ENCODE peak calls at places on chromosomes 16 and 17, in eight cellular contexts. One of them, this sample, is unnamed. For H3K36me3, the result is how much of the 10 kb centered on the place peaks cover.

GRCh38 chr17:7932483-7932891 is 481 bp downstream of the CNTROB start:
- DNase-seq in fibroblast of lung: peak
- DNase-seq in PC-3: peak
- DNase-seq in GM12878: no peak
- DNase-seq in astrocyte: peak
- DNase-seq in mesendoderm: peak
- DNase-seq in HepG2: peak
- DNase-seq in DND-41: no peak
- DNase-seq in this sample: peak

GRCh38 chr17:51059781-51060180 is 60.9 kb downstream of the SPAG9 start:
- DNase-seq in fibroblast of lung: peak
- DNase-seq in PC-3: peak
- DNase-seq in GM12878: no peak
- DNase-seq in astrocyte: peak
- DNase-seq in mesendoderm: no peak
- DNase-seq in HepG2: peak
- DNase-seq in DND-41: no peak
- DNase-seq in this sample: no peak

GRCh38 chr17:56891751-56892150 is 22.1 kb downstream of the TRIM25 start:
- DNase-seq in fibroblast of lung: no peak
- DNase-seq in PC-3: no peak
- DNase-seq in GM12878: no peak
- DNase-seq in astrocyte: no peak
- DNase-seq in mesendoderm: peak
- DNase-seq in HepG2: no peak
- DNase-seq in DND-41: no peak
- DNase-seq in this sample: peak

GRCh38 chr17:41793749-41794602 is 7.5 kb upstream of the JUP start:
- DNase-seq in fibroblast of lung: no peak
- DNase-seq in PC-3: no peak
- DNase-seq in GM12878: no peak
- DNase-seq in astrocyte: no peak
- DNase-seq in mesendoderm: peak
- DNase-seq in HepG2: peak
- DNase-seq in DND-41: no peak
- DNase-seq in this sample: no peak

GRCh38 chr17:82091264-82092066 is 6.6 kb downstream of the FASN start:
- DNase-seq in fibroblast of lung: no peak
- DNase-seq in PC-3: no peak
- DNase-seq in GM12878: no peak
- DNase-seq in astrocyte: no peak
- DNase-seq in mesendoderm: no peak
- DNase-seq in HepG2: no peak
- DNase-seq in DND-41: no peak
- DNase-seq in this sample: no peak

GRCh38 chr16:3879258-3879886 is 1.1 kb downstream of the CREBBP start:
- DNase-seq in fibroblast of lung: no peak
- DNase-seq in PC-3: peak
- DNase-seq in GM12878: no peak
- DNase-seq in astrocyte: no peak
- DNase-seq in mesendoderm: no peak
- DNase-seq in HepG2: no peak
- DNase-seq in DND-41: no peak
- DNase-seq in this sample: peak

GRCh38 chr17:75596320-75597087 is 8.9 kb downstream of the MYO15B start:
- DNase-seq in fibroblast of lung: no peak
- DNase-seq in PC-3: no peak
- DNase-seq in GM12878: no peak
- DNase-seq in astrocyte: no peak
- DNase-seq in mesendoderm: no peak
- DNase-seq in HepG2: no peak
- DNase-seq in DND-41: no peak
- DNase-seq in this sample: no peak

GRCh38 chr17:80017226-80018010 is 18.3 kb downstream of the TBC1D16 start:
- DNase-seq in fibroblast of lung: no peak
- DNase-seq in PC-3: no peak
- DNase-seq in GM12878: no peak
- DNase-seq in astrocyte: no peak
- DNase-seq in mesendoderm: no peak
- DNase-seq in HepG2: no peak
- DNase-seq in DND-41: no peak
- DNase-seq in this sample: no peak

GRCh38 chr17:72333570-72333969 is 212.8 kb downstream of the SOX9 start:
- DNase-seq in fibroblast of lung: no peak
- DNase-seq in PC-3: no peak
- DNase-seq in GM12878: no peak
- DNase-seq in astrocyte: no peak
- DNase-seq in mesendoderm: no peak
- DNase-seq in HepG2: no peak
- DNase-seq in DND-41: no peak
- DNase-seq in this sample: no peak

GRCh38 chr16:466651-467050 is 41.2 kb downstream of the RAB11FIP3 start:
- DNase-seq in fibroblast of lung: no peak
- DNase-seq in PC-3: no peak
- DNase-seq in GM12878: no peak
- DNase-seq in astrocyte: no peak
- DNase-seq in mesendoderm: no peak
- DNase-seq in HepG2: no peak
- DNase-seq in DND-41: no peak
- DNase-seq in this sample: no peak

GRCh38 chr17:38357488-38358123 is 6.0 kb downstream of the SOCS7 start:
- DNase-seq in fibroblast of lung: no peak
- DNase-seq in PC-3: no peak
- DNase-seq in GM12878: no peak
- DNase-seq in astrocyte: no peak
- DNase-seq in mesendoderm: no peak
- DNase-seq in HepG2: no peak
- DNase-seq in DND-41: no peak
- DNase-seq in this sample: no peak

GRCh38 chr16:31181102-31181830 is 1.3 kb downstream of the FUS start:
- DNase-seq in fibroblast of lung: peak
- DNase-seq in PC-3: peak
- DNase-seq in GM12878: no peak
- DNase-seq in astrocyte: no peak
- DNase-seq in mesendoderm: peak
- DNase-seq in HepG2: no peak
- DNase-seq in DND-41: peak
- DNase-seq in this sample: peak

GRCh38 chr16:31052131-31052530 is 18.8 kb downstream of the STX4 start:
- DNase-seq in fibroblast of lung: peak
- DNase-seq in PC-3: peak
- DNase-seq in GM12878: no peak
- DNase-seq in astrocyte: peak
- DNase-seq in mesendoderm: no peak
- DNase-seq in HepG2: peak
- DNase-seq in DND-41: no peak
- DNase-seq in this sample: no peak

GRCh38 chr17:40103742-40104095 is 3.3 kb upstream of the NR1D1 start:
- DNase-seq in fibroblast of lung: no peak
- DNase-seq in PC-3: no peak
- DNase-seq in GM12878: no peak
- DNase-seq in astrocyte: no peak
- DNase-seq in mesendoderm: no peak
- DNase-seq in HepG2: no peak
- DNase-seq in DND-41: no peak
- DNase-seq in this sample: no peak

GRCh38 chr16:69727916-69728270 is 1.5 kb upstream of the NQO1 start:
- DNase-seq in fibroblast of lung: no peak
- DNase-seq in PC-3: peak
- DNase-seq in GM12878: no peak
- DNase-seq in astrocyte: no peak
- DNase-seq in mesendoderm: no peak
- DNase-seq in HepG2: no peak
- DNase-seq in DND-41: no peak
- DNase-seq in this sample: no peak

GRCh38 chr16:68529931-68530667 is 9.0 kb upstream of the ZFP90 start:
- DNase-seq in fibroblast of lung: peak
- DNase-seq in PC-3: peak
- DNase-seq in GM12878: peak
- DNase-seq in astrocyte: peak
- DNase-seq in mesendoderm: peak
- DNase-seq in HepG2: peak
- DNase-seq in DND-41: peak
- DNase-seq in this sample: no peak

GRCh38 chr17:36641877-36642845 is 40.8 kb downstream of the MRM1 start:
- DNase-seq in fibroblast of lung: no peak
- DNase-seq in PC-3: no peak
- DNase-seq in GM12878: no peak
- DNase-seq in astrocyte: no peak
- DNase-seq in mesendoderm: no peak
- DNase-seq in HepG2: no peak
- DNase-seq in DND-41: no peak
- DNase-seq in this sample: no peak

GRCh38 chr16:80570106-80570478 is 29.3 kb downstream of the DYNLRB2 start:
- DNase-seq in fibroblast of lung: peak
- DNase-seq in PC-3: peak
- DNase-seq in GM12878: no peak
- DNase-seq in astrocyte: peak
- DNase-seq in mesendoderm: no peak
- DNase-seq in HepG2: no peak
- DNase-seq in DND-41: no peak
- DNase-seq in this sample: no peak

GRCh38 chr16:14576532-14576931 is 53.5 kb downstream of the PARN start:
- DNase-seq in fibroblast of lung: no peak
- DNase-seq in PC-3: no peak
- DNase-seq in GM12878: no peak
- DNase-seq in astrocyte: no peak
- DNase-seq in mesendoderm: no peak
- DNase-seq in HepG2: no peak
- DNase-seq in DND-41: no peak
- DNase-seq in this sample: no peak

GRCh38 chr16:25143898-25144297 is 32.4 kb downstream of the LCMT1 start:
- DNase-seq in fibroblast of lung: no peak
- DNase-seq in PC-3: no peak
- DNase-seq in GM12878: no peak
- DNase-seq in astrocyte: no peak
- DNase-seq in mesendoderm: peak
- DNase-seq in HepG2: no peak
- DNase-seq in DND-41: no peak
- DNase-seq in this sample: no peak
- H3K36me3 ChIP-seq in fibroblast of lung: under half
- H3K36me3 ChIP-seq in PC-3: under half
- H3K36me3 ChIP-seq in GM12878: under half
- H3K36me3 ChIP-seq in astrocyte: under half
- H3K36me3 ChIP-seq in mesendoderm: under half
- H3K36me3 ChIP-seq in HepG2: under half
- H3K36me3 ChIP-seq in DND-41: under half
- H3K36me3 ChIP-seq in this sample: under half

GRCh38 chr17:69552986-69553667 is 138.6 kb downstream of the MAP2K6 start:
- DNase-seq in fibroblast of lung: no peak
- DNase-seq in PC-3: no peak
- DNase-seq in GM12878: no peak
- DNase-seq in astrocyte: no peak
- DNase-seq in mesendoderm: no peak
- DNase-seq in HepG2: no peak
- DNase-seq in DND-41: no peak
- DNase-seq in this sample: no peak

GRCh38 chr17:69551212-69552010 is 136.9 kb downstream of the MAP2K6 start:
- DNase-seq in fibroblast of lung: peak
- DNase-seq in PC-3: peak
- DNase-seq in GM12878: no peak
- DNase-seq in astrocyte: peak
- DNase-seq in mesendoderm: no peak
- DNase-seq in HepG2: no peak
- DNase-seq in DND-41: no peak
- DNase-seq in this sample: no peak

GRCh38 chr17:69547947-69548346 is 133.4 kb downstream of the MAP2K6 start:
- DNase-seq in fibroblast of lung: no peak
- DNase-seq in PC-3: no peak
- DNase-seq in GM12878: no peak
- DNase-seq in astrocyte: no peak
- DNase-seq in mesendoderm: no peak
- DNase-seq in HepG2: no peak
- DNase-seq in DND-41: no peak
- DNase-seq in this sample: peak

DNA sequence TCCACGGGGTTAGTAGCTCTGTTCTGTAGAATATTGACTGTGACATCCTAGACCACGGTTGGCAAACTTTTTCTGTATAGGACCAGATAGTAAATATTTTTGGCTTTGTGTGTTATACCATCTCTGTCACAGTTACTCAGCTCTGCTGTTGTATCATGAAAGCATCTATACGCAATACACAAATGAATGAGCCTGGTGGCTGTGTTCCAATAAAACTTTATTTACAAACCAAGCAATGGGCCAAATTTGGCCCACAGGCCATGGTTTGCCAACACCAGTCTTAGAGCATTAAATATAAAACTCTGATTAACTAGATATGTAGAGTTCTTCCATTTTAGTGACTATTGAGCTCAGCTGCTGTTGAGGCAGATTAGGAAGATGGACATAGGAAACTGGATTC is 132.7 kb downstream of the MAP2K6 start:
- DNase-seq in fibroblast of lung: no peak
- DNase-seq in PC-3: no peak
- DNase-seq in GM12878: no peak
- DNase-seq in astrocyte: no peak
- DNase-seq in mesendoderm: no peak
- DNase-seq in HepG2: no peak
- DNase-seq in DND-41: no peak
- DNase-seq in this sample: no peak
- H3K4me2 ChIP-seq in fibroblast of lung: no peak
- H3K4me2 ChIP-seq in PC-3: no peak
- H3K4me2 ChIP-seq in GM12878: peak
- H3K4me2 ChIP-seq in astrocyte: no peak
- H3K4me2 ChIP-seq in mesendoderm: no peak
- H3K4me2 ChIP-seq in HepG2: no peak
- H3K4me2 ChIP-seq in DND-41: no peak
- H3K4me2 ChIP-seq in this sample: peak

DNA sequence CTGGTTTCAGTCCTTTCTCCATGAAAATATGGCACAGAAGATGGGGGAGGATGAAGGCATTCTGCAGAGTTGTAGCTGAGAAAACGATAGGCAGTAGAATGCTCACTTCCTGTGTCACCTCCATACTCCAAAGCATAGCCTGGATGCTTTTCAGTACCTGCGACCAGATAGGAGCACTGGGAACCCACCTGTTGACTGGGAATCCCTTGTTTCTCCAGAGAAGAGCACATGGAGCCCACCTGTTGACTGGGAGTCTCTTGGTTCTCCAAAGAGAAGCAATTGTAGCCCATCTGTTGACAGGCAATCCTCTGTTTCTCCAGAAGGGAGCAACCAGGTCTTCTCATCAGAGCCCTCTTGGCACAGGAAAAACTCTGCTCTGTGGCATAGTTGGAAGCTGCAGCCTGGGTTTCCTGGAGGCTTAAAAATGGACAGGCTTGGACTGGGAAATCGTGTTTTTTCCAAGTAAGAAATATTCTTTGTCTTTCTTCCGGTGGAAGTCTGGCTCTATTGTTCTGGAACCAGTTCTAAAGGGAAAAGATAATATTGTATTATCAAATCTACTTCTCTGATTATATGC is 13.2 kb downstream of the TERF2IP start:
- DNase-seq in fibroblast of lung: no peak
- DNase-seq in PC-3: no peak
- DNase-seq in GM12878: no peak
- DNase-seq in astrocyte: no peak
- DNase-seq in mesendoderm: no peak
- DNase-seq in HepG2: no peak
- DNase-seq in DND-41: no peak
- DNase-seq in this sample: no peak
- H3K9ac ChIP-seq in fibroblast of lung: no peak
- H3K9ac ChIP-seq in PC-3: no peak
- H3K9ac ChIP-seq in GM12878: no peak
- H3K9ac ChIP-seq in astrocyte: no peak
- H3K9ac ChIP-seq in mesendoderm: no peak
- H3K9ac ChIP-seq in HepG2: no peak
- H3K9ac ChIP-seq in DND-41: no peak
- H3K9ac ChIP-seq in this sample: no peak

GRCh38 chr17:27586203-27586701 is 44.7 kb upstream of the LGALS9 start:
- DNase-seq in fibroblast of lung: peak
- DNase-seq in PC-3: no peak
- DNase-seq in GM12878: no peak
- DNase-seq in astrocyte: peak
- DNase-seq in mesendoderm: no peak
- DNase-seq in HepG2: no peak
- DNase-seq in DND-41: no peak
- DNase-seq in this sample: no peak
- H3K36me3 ChIP-seq in fibroblast of lung: under half
- H3K36me3 ChIP-seq in PC-3: under half
- H3K36me3 ChIP-seq in GM12878: under half
- H3K36me3 ChIP-seq in astrocyte: under half
- H3K36me3 ChIP-seq in mesendoderm: under half
- H3K36me3 ChIP-seq in HepG2: under half
- H3K36me3 ChIP-seq in DND-41: under half
- H3K36me3 ChIP-seq in this sample: under half